ENCODE peak calls at places on chromosomes 11 and 22, in eight cellular contexts. U is stimulated activated CD8-positive, alpha-beta memory T cell treated with anti-CD3 and anti-CD28 coated beads, Interleukin-12 subunit alpha, Interleukin-12 subunit beta, amount 100 ng/mL, for 4 hours; Z is tibial nerve; P is GM03348; A is iPS DF 6.9; S is left colon; R is NCI-H1092 treated with DMSO at 0.1 percent for 48 hours; X is AML-193. O is an unnamed sample.

GRCh38 chr11:9681583-9682372 is 17.9 kb downstream of the SWAP70 start:
- DNase-seq in U (no peak), Z (no peak), P (no peak), A (no peak), S (no peak), R (no peak), X (no peak), O (no peak)

GRCh38 chr11:120238968-120239620 is 846 bp upstream of the POU2F3 start:
- DNase-seq in U (no peak), Z (no peak), P (no peak), A (no peak), S (no peak), R (no peak), X (no peak), O (no peak)

GRCh38 chr11:2149471-2150205 is 10.4 kb upstream of the IGF2 start:
- DNase-seq in U (no peak), Z (no peak), P (no peak), A (no peak), S (no peak), R (no peak), X (no peak), O (no peak)

GRCh38 chr22:43289976-43290663 is 53.1 kb downstream of the SCUBE1 start:
- DNase-seq in U (no peak), Z (peak), P (no peak), A (no peak), S (no peak), R (peak), X (no peak), O (no peak)

GRCh38 chr11:115886111-115886733 is 382.0 kb upstream of the CADM1 start:
- DNase-seq in U (no peak), Z (no peak), P (no peak), A (no peak), S (no peak), R (peak), X (no peak), O (no peak)

GRCh38 chr11:2679011-2679676 is 20.6 kb downstream of the KCNQ1OT1 start:
- DNase-seq in U (no peak), Z (no peak), P (no peak), A (no peak), S (no peak), R (no peak), X (no peak), O (no peak)

GRCh38 chr22:43270314-43270908 is 72.8 kb downstream of the SCUBE1 start:
- DNase-seq in U (no peak), Z (no peak), P (no peak), A (no peak), S (no peak), R (no peak), X (no peak), O (no peak)

GRCh38 chr11:203056-203944 is 3.9 kb downstream of the BET1L start:
- DNase-seq in U (no peak), Z (no peak), P (no peak), A (no peak), S (no peak), R (no peak), X (no peak), O (no peak)

GRCh38 chr11:59138643-59139042 is 4.0 kb upstream of the FAM111A start:
- DNase-seq in U (no peak), Z (no peak), P (no peak), A (no peak), S (no peak), R (no peak), X (no peak), O (no peak)

GRCh38 chr22:27726726-27727449 is 74.7 kb downstream of the MN1 start:
- DNase-seq in U (no peak), Z (no peak), P (peak), A (no peak), S (peak), R (no peak), X (no peak), O (no peak)

GRCh38 chr11:10708131-10708530 is 14.6 kb upstream of the IRAG1 start:
- DNase-seq in U (no peak), Z (no peak), P (no peak), A (no peak), S (no peak), R (no peak), X (no peak), O (no peak)

GRCh38 chr22:49142281-49142680 is 685.4 kb downstream of the BRD1 start:
- DNase-seq in U (no peak), Z (no peak), P (no peak), A (no peak), S (no peak), R (no peak), X (no peak), O (no peak)

GRCh38 chr11:91664521-91664920 is 560.1 kb upstream of the FAT3 start:
- DNase-seq in U (no peak), Z (no peak), P (no peak), A (no peak), S (no peak), R (no peak), X (no peak), O (no peak)

GRCh38 chr11:117986981-117987495 is 844 bp downstream of the IL10RA start:
- DNase-seq in U (no peak), Z (no peak), P (no peak), A (no peak), S (no peak), R (no peak), X (peak), O (no peak)

GRCh38 chr11:119787074-119787461 is 58.1 kb upstream of the NECTIN1 start:
- DNase-seq in U (no peak), Z (no peak), P (no peak), A (no peak), S (no peak), R (no peak), X (no peak), O (no peak)

GRCh38 chr11:2306971-2307732 is 5.3 kb downstream of the TSPAN32 start:
- DNase-seq in U (no peak), Z (no peak), P (peak), A (no peak), S (no peak), R (no peak), X (no peak), O (no peak)

GRCh38 chr11:18332302-18332701 is 9.9 kb downstream of the GTF2H1 start:
- DNase-seq in U (no peak), Z (no peak), P (no peak), A (no peak), S (no peak), R (no peak), X (no peak), O (no peak)

GRCh38 chr11:28835790-28836189 is 727.6 kb downstream of the METTL15 start:
- DNase-seq in U (no peak), Z (no peak), P (peak), A (no peak), S (no peak), R (no peak), X (no peak), O (no peak)

GRCh38 chr22:44366372-44367310 is 53.9 kb upstream of the SHISAL1 start:
- DNase-seq in U (no peak), Z (no peak), P (no peak), A (no peak), S (no peak), R (no peak), X (no peak), O (no peak)

GRCh38 chr11:33980896-33981295 is 70.6 kb upstream of the CAPRIN1 start:
- DNase-seq in U (no peak), Z (no peak), P (no peak), A (no peak), S (no peak), R (peak), X (no peak), O (no peak)

GRCh38 chr11:92941676-92942571 is 27.5 kb upstream of the MTNR1B start:
- DNase-seq in U (no peak), Z (no peak), P (peak), A (no peak), S (no peak), R (peak), X (peak), O (no peak)

GRCh38 chr11:115423728-115424459 is 80.3 kb downstream of the CADM1 start:
- DNase-seq in U (no peak), Z (no peak), P (no peak), A (no peak), S (no peak), R (no peak), X (no peak), O (no peak)

GRCh38 chr11:113907681-113908080 is 3.1 kb downstream of the HTR3B start:
- DNase-seq in U (no peak), Z (no peak), P (no peak), A (no peak), S (no peak), R (no peak), X (no peak), O (no peak)

GRCh38 chr22:43521716-43522115 is 109.9 kb downstream of the MPPED1 start:
- DNase-seq in U (no peak), Z (no peak), P (no peak), A (no peak), S (no peak), R (no peak), X (no peak), O (no peak)

GRCh38 chr11:94543695-94544581 is at the start of gene FUT4:
- DNase-seq in U (peak), Z (peak), P (peak), A (no peak), S (peak), R (peak), X (peak), O (peak)

GRCh38 chr22:36577019-36577418 is 48.1 kb upstream of the EIF3D start:
- DNase-seq in U (no peak), Z (no peak), P (peak), A (no peak), S (no peak), R (no peak), X (no peak), O (no peak)

GRCh38 chr11:83464181-83464580 is 178.0 kb upstream of the CCDC90B start:
- DNase-seq in U (no peak), Z (no peak), P (no peak), A (no peak), S (no peak), R (no peak), X (no peak), O (no peak)

GRCh38 chr11:75351541-75352416 is at the start of gene ARRB1:
- DNase-seq in U (peak), Z (peak), P (peak), A (no peak), S (peak), R (peak), X (peak), O (no peak)